ENCODE peak calls at places on chromosomes 4 and X, in ten cellular contexts. One of them, this sample, is unnamed.

GRCh38 chr4:53682196-53682595 is 90.9 kb upstream of the LNX1 start:
- DNase-seq in right atrium auricular region: no peak
- DNase-seq in cardiac fibroblast: peak; percentile 81
- DNase-seq in NAMALWA: no peak
- DNase-seq in stimulated activated CD4-positive, alpha-beta T cell treated with anti-CD3 and anti-CD28 coated beads, Interleukin-15, amount 100 ng/mL, for 1 hour: no peak
- DNase-seq in ecto neural progenitor cell: no peak
- DNase-seq in PC-3: peak; percentile 17
- DNase-seq in DMS153: no peak
- DNase-seq in iPS-NIHi11: no peak
- DNase-seq in H4: no peak
- DNase-seq in this sample: no peak

GRCh38 chr4:48410812-48411211 is 69.5 kb downstream of the SLAIN2 start:
- DNase-seq in ecto neural progenitor cell: no peak
- DNase-seq in PC-3: no peak
- DNase-seq in NAMALWA: no peak
- DNase-seq in H4: no peak
- DNase-seq in stimulated activated CD4-positive, alpha-beta T cell treated with anti-CD3 and anti-CD28 coated beads, Interleukin-15, amount 100 ng/mL, for 1 hour: no peak
- DNase-seq in cardiac fibroblast: no peak
- DNase-seq in iPS-NIHi11: no peak
- DNase-seq in right atrium auricular region: no peak
- DNase-seq in DMS153: no peak
- DNase-seq in this sample: no peak

GRCh38 chr4:149173241-149174013 is 642.2 kb downstream of the IQCM start:
- DNase-seq in iPS-NIHi11: no peak
- DNase-seq in stimulated activated CD4-positive, alpha-beta T cell treated with anti-CD3 and anti-CD28 coated beads, Interleukin-15, amount 100 ng/mL, for 1 hour: no peak
- DNase-seq in right atrium auricular region: no peak
- DNase-seq in DMS153: no peak
- DNase-seq in H4: no peak
- DNase-seq in cardiac fibroblast: peak; percentile 31
- DNase-seq in NAMALWA: no peak
- DNase-seq in ecto neural progenitor cell: no peak
- DNase-seq in PC-3: no peak
- DNase-seq in this sample: no peak

GRCh38 chrX:8049827-8050226 is 121.2 kb downstream of the VCX2 start:
- DNase-seq in DMS153: no peak
- DNase-seq in right atrium auricular region: no peak
- DNase-seq in stimulated activated CD4-positive, alpha-beta T cell treated with anti-CD3 and anti-CD28 coated beads, Interleukin-15, amount 100 ng/mL, for 1 hour: no peak
- DNase-seq in ecto neural progenitor cell: no peak
- DNase-seq in PC-3: peak; percentile 7
- DNase-seq in NAMALWA: no peak
- DNase-seq in cardiac fibroblast: no peak
- DNase-seq in iPS-NIHi11: no peak
- DNase-seq in H4: no peak
- DNase-seq in this sample: peak; percentile 8

GRCh38 chr4:878796-879729 is 53.1 kb downstream of the GAK start:
- DNase-seq in DMS153: no peak
- DNase-seq in NAMALWA: no peak
- DNase-seq in H4: no peak
- DNase-seq in iPS-NIHi11: no peak
- DNase-seq in right atrium auricular region: no peak
- DNase-seq in cardiac fibroblast: no peak
- DNase-seq in ecto neural progenitor cell: no peak
- DNase-seq in PC-3: no peak
- DNase-seq in stimulated activated CD4-positive, alpha-beta T cell treated with anti-CD3 and anti-CD28 coated beads, Interleukin-15, amount 100 ng/mL, for 1 hour: peak; percentile 16
- DNase-seq in this sample: no peak

GRCh38 chrX:139930923-139931645 is 1.8 kb downstream of the ATP11C start:
- DNase-seq in iPS-NIHi11: no peak
- DNase-seq in cardiac fibroblast: peak; percentile 22
- DNase-seq in H4: no peak
- DNase-seq in ecto neural progenitor cell: peak; percentile 52
- DNase-seq in DMS153: peak; percentile 13
- DNase-seq in right atrium auricular region: no peak
- DNase-seq in NAMALWA: peak; percentile 46
- DNase-seq in stimulated activated CD4-positive, alpha-beta T cell treated with anti-CD3 and anti-CD28 coated beads, Interleukin-15, amount 100 ng/mL, for 1 hour: peak; percentile 6
- DNase-seq in PC-3: peak; percentile 34
- DNase-seq in this sample: no peak

GRCh38 chr4:123811763-123812390 is 415.3 kb downstream of the SPRY1 start:
- DNase-seq in DMS153: peak; percentile 60
- DNase-seq in H4: peak; percentile 84
- DNase-seq in right atrium auricular region: no peak
- DNase-seq in stimulated activated CD4-positive, alpha-beta T cell treated with anti-CD3 and anti-CD28 coated beads, Interleukin-15, amount 100 ng/mL, for 1 hour: no peak
- DNase-seq in iPS-NIHi11: no peak
- DNase-seq in ecto neural progenitor cell: no peak
- DNase-seq in PC-3: no peak
- DNase-seq in cardiac fibroblast: no peak
- DNase-seq in NAMALWA: peak; percentile 52
- DNase-seq in this sample: no peak

GRCh38 chrX:123732679-123733363 is at the start of gene THOC2:
- DNase-seq in DMS153: peak; percentile 92
- DNase-seq in right atrium auricular region: peak; percentile 85
- DNase-seq in PC-3: peak; percentile 84
- DNase-seq in NAMALWA: peak; percentile 87
- DNase-seq in ecto neural progenitor cell: peak; percentile 78
- DNase-seq in cardiac fibroblast: peak; percentile 86
- DNase-seq in H4: peak; percentile 81
- DNase-seq in iPS-NIHi11: peak; percentile 82
- DNase-seq in stimulated activated CD4-positive, alpha-beta T cell treated with anti-CD3 and anti-CD28 coated beads, Interleukin-15, amount 100 ng/mL, for 1 hour: peak; percentile 60
- DNase-seq in this sample: peak; percentile 74

GRCh38 chr4:168724960-168725359 is 228.1 kb downstream of the PALLD start:
- DNase-seq in PC-3: no peak
- DNase-seq in cardiac fibroblast: peak; percentile 87
- DNase-seq in NAMALWA: no peak
- DNase-seq in stimulated activated CD4-positive, alpha-beta T cell treated with anti-CD3 and anti-CD28 coated beads, Interleukin-15, amount 100 ng/mL, for 1 hour: no peak
- DNase-seq in H4: no peak
- DNase-seq in DMS153: no peak
- DNase-seq in right atrium auricular region: no peak
- DNase-seq in ecto neural progenitor cell: no peak
- DNase-seq in iPS-NIHi11: peak; percentile 50
- DNase-seq in this sample: no peak

GRCh38 chr4:33395731-33396485 is 2675.7 kb downstream of the PCDH7 start:
- DNase-seq in NAMALWA: no peak
- DNase-seq in H4: no peak
- DNase-seq in PC-3: no peak
- DNase-seq in right atrium auricular region: no peak
- DNase-seq in ecto neural progenitor cell: no peak
- DNase-seq in stimulated activated CD4-positive, alpha-beta T cell treated with anti-CD3 and anti-CD28 coated beads, Interleukin-15, amount 100 ng/mL, for 1 hour: no peak
- DNase-seq in DMS153: no peak
- DNase-seq in iPS-NIHi11: no peak
- DNase-seq in cardiac fibroblast: no peak
- DNase-seq in this sample: peak; percentile 51

GRCh38 chr4:73612032-73612431 is 8.2 kb downstream of the RASSF6 start:
- DNase-seq in stimulated activated CD4-positive, alpha-beta T cell treated with anti-CD3 and anti-CD28 coated beads, Interleukin-15, amount 100 ng/mL, for 1 hour: no peak
- DNase-seq in DMS153: no peak
- DNase-seq in ecto neural progenitor cell: no peak
- DNase-seq in PC-3: peak; percentile 9
- DNase-seq in H4: no peak
- DNase-seq in NAMALWA: no peak
- DNase-seq in right atrium auricular region: no peak
- DNase-seq in iPS-NIHi11: no peak
- DNase-seq in cardiac fibroblast: peak; percentile 31
- DNase-seq in this sample: no peak

GRCh38 chr4:153466637-153467153 is 535 bp downstream of the TMEM131L start:
- DNase-seq in cardiac fibroblast: no peak
- DNase-seq in DMS153: no peak
- DNase-seq in NAMALWA: peak; percentile 55
- DNase-seq in H4: no peak
- DNase-seq in stimulated activated CD4-positive, alpha-beta T cell treated with anti-CD3 and anti-CD28 coated beads, Interleukin-15, amount 100 ng/mL, for 1 hour: no peak
- DNase-seq in right atrium auricular region: no peak
- DNase-seq in iPS-NIHi11: no peak
- DNase-seq in PC-3: no peak
- DNase-seq in ecto neural progenitor cell: peak; percentile 59
- DNase-seq in this sample: no peak

GRCh38 chr4:62117879-62118278 is 917.8 kb downstream of the ADGRL3 start:
- DNase-seq in stimulated activated CD4-positive, alpha-beta T cell treated with anti-CD3 and anti-CD28 coated beads, Interleukin-15, amount 100 ng/mL, for 1 hour: no peak
- DNase-seq in right atrium auricular region: no peak
- DNase-seq in cardiac fibroblast: no peak
- DNase-seq in NAMALWA: no peak
- DNase-seq in PC-3: peak; percentile 15
- DNase-seq in ecto neural progenitor cell: no peak
- DNase-seq in iPS-NIHi11: no peak
- DNase-seq in DMS153: no peak
- DNase-seq in H4: no peak
- DNase-seq in this sample: no peak

GRCh38 chr4:97560009-97560408 is 583.3 kb downstream of the STPG2 start:
- DNase-seq in DMS153: no peak
- DNase-seq in H4: no peak
- DNase-seq in iPS-NIHi11: no peak
- DNase-seq in right atrium auricular region: no peak
- DNase-seq in ecto neural progenitor cell: no peak
- DNase-seq in NAMALWA: no peak
- DNase-seq in stimulated activated CD4-positive, alpha-beta T cell treated with anti-CD3 and anti-CD28 coated beads, Interleukin-15, amount 100 ng/mL, for 1 hour: no peak
- DNase-seq in cardiac fibroblast: no peak
- DNase-seq in PC-3: no peak
- DNase-seq in this sample: no peak

GRCh38 chr4:180960758-180961401 is 1282.3 kb upstream of the TENM3 start:
- DNase-seq in right atrium auricular region: no peak
- DNase-seq in DMS153: no peak
- DNase-seq in H4: no peak
- DNase-seq in PC-3: no peak
- DNase-seq in ecto neural progenitor cell: no peak
- DNase-seq in NAMALWA: peak; percentile 5
- DNase-seq in iPS-NIHi11: no peak
- DNase-seq in stimulated activated CD4-positive, alpha-beta T cell treated with anti-CD3 and anti-CD28 coated beads, Interleukin-15, amount 100 ng/mL, for 1 hour: no peak
- DNase-seq in cardiac fibroblast: no peak
- DNase-seq in this sample: no peak

GRCh38 chr4:53477666-53478065 is 100.2 kb downstream of the FIP1L1 start:
- DNase-seq in ecto neural progenitor cell: no peak
- DNase-seq in DMS153: no peak
- DNase-seq in PC-3: no peak
- DNase-seq in stimulated activated CD4-positive, alpha-beta T cell treated with anti-CD3 and anti-CD28 coated beads, Interleukin-15, amount 100 ng/mL, for 1 hour: no peak
- DNase-seq in H4: no peak
- DNase-seq in cardiac fibroblast: no peak
- DNase-seq in right atrium auricular region: no peak
- DNase-seq in iPS-NIHi11: no peak
- DNase-seq in NAMALWA: no peak
- DNase-seq in this sample: no peak

GRCh38 chrX:120664081-120664480 is 34.2 kb upstream of the C1GALT1C1 start:
- DNase-seq in iPS-NIHi11: no peak
- DNase-seq in NAMALWA: peak; percentile 48
- DNase-seq in right atrium auricular region: no peak
- DNase-seq in stimulated activated CD4-positive, alpha-beta T cell treated with anti-CD3 and anti-CD28 coated beads, Interleukin-15, amount 100 ng/mL, for 1 hour: no peak
- DNase-seq in cardiac fibroblast: peak; percentile 61
- DNase-seq in DMS153: no peak
- DNase-seq in ecto neural progenitor cell: no peak
- DNase-seq in H4: peak; percentile 8
- DNase-seq in PC-3: peak; percentile 57
- DNase-seq in this sample: no peak

GRCh38 chr4:75289843-75290616 is 224.2 kb downstream of the RCHY1 start:
- DNase-seq in cardiac fibroblast: peak; percentile 44
- DNase-seq in ecto neural progenitor cell: peak; percentile 52
- DNase-seq in DMS153: peak; percentile 94
- DNase-seq in right atrium auricular region: no peak
- DNase-seq in stimulated activated CD4-positive, alpha-beta T cell treated with anti-CD3 and anti-CD28 coated beads, Interleukin-15, amount 100 ng/mL, for 1 hour: no peak
- DNase-seq in NAMALWA: peak; percentile 55
- DNase-seq in iPS-NIHi11: peak; percentile 56
- DNase-seq in PC-3: peak; percentile 52
- DNase-seq in H4: peak; percentile 66
- DNase-seq in this sample: peak; percentile 60

This sample was measured in NCI-H2029 treated with DMSO at 0.1 percent for 48 hours.